ENCODE peak calls at places on chromosomes 6 and 20, in five cellular contexts. One of them, this sample, is unnamed.

GRCh38 chr6:2839195-2839981 is 2.3 kb downstream of the SERPINB1 start:
- DNase-seq in mesothelial cell of epicardium: no peak
- DNase-seq in tibial artery: no peak
- DNase-seq in body of pancreas: peak; percentile 60
- DNase-seq in WTC11: no peak
- DNase-seq in this sample: no peak

GRCh38 chr6:87869064-87869685 is 167.1 kb upstream of the AKIRIN2 start:
- DNase-seq in mesothelial cell of epicardium: no peak
- DNase-seq in WTC11: no peak
- DNase-seq in tibial artery: no peak
- DNase-seq in body of pancreas: no peak
- DNase-seq in this sample: no peak

GRCh38 chr6:35453236-35453635 is 1.1 kb downstream of the FANCE start:
- DNase-seq in mesothelial cell of epicardium: no peak
- DNase-seq in tibial artery: no peak
- DNase-seq in body of pancreas: no peak
- DNase-seq in WTC11: no peak
- DNase-seq in this sample: no peak

GRCh38 chr20:18705906-18706305 is 107.7 kb upstream of the SCP2D1 start:
- DNase-seq in WTC11: no peak
- DNase-seq in body of pancreas: no peak
- DNase-seq in mesothelial cell of epicardium: no peak
- DNase-seq in tibial artery: no peak
- DNase-seq in this sample: no peak

GRCh38 chr6:137389150-137389664 is 105.0 kb downstream of the OLIG3 start:
- DNase-seq in mesothelial cell of epicardium: no peak
- DNase-seq in body of pancreas: no peak
- DNase-seq in WTC11: no peak
- DNase-seq in tibial artery: no peak
- DNase-seq in this sample: no peak

GRCh38 chr6:43274916-43275597 is 23.0 kb upstream of the SLC22A7 start:
- DNase-seq in mesothelial cell of epicardium: no peak
- DNase-seq in tibial artery: no peak
- DNase-seq in WTC11: no peak
- DNase-seq in body of pancreas: peak; percentile 63
- DNase-seq in this sample: no peak

GRCh38 chr6:159788757-159789376 is 535 bp downstream of the TCP1 start:
- DNase-seq in WTC11: peak; percentile 32
- DNase-seq in tibial artery: peak; percentile 75
- DNase-seq in mesothelial cell of epicardium: peak; percentile 41
- DNase-seq in body of pancreas: peak; percentile 68
- DNase-seq in this sample: peak; percentile 32

GRCh38 chr20:3781153-3781910 is at the start of gene SPEF1:
- DNase-seq in body of pancreas: peak; percentile 86
- DNase-seq in WTC11: peak; percentile 83
- DNase-seq in mesothelial cell of epicardium: peak; percentile 64
- DNase-seq in tibial artery: peak; percentile 91
- DNase-seq in this sample: no peak

GRCh38 chr20:41175727-41176330 is 38.5 kb downstream of the PLCG1 start:
- DNase-seq in body of pancreas: no peak
- DNase-seq in tibial artery: peak; percentile 40
- DNase-seq in mesothelial cell of epicardium: no peak
- DNase-seq in WTC11: no peak
- DNase-seq in this sample: no peak

DNA sequence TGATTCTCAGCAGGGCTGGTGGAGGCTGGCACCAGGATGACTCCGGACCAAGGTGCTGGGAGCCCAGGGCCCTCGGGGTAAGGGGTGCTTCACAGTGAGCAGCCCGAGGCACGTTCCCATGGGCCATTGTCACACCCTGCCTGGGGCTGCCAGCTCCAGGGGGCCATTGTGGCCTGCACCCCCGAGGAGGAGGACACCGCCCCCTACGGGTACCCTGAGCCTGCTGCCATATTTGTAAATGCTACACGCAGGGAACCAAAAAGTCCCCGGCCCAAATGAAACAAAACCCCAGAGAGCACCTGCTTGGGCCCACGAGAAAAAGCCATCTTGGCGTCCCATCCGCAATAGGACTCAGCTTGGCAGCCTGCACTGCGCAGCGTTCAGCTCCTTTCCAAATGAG is 64.7 kb upstream of the GATA5 start:
- DNase-seq in mesothelial cell of epicardium: no peak
- DNase-seq in tibial artery: no peak
- DNase-seq in body of pancreas: no peak
- DNase-seq in WTC11: peak; percentile 34
- DNase-seq in this sample: no peak
- TF ChIP-seq CTCF in mesothelial cell of epicardium: no peak
- TF ChIP-seq CTCF in tibial artery: no peak
- TF ChIP-seq CTCF in body of pancreas: no peak
- TF ChIP-seq CTCF in WTC11: peak; percentile 19
- TF ChIP-seq CTCF in this sample: no peak

DNA sequence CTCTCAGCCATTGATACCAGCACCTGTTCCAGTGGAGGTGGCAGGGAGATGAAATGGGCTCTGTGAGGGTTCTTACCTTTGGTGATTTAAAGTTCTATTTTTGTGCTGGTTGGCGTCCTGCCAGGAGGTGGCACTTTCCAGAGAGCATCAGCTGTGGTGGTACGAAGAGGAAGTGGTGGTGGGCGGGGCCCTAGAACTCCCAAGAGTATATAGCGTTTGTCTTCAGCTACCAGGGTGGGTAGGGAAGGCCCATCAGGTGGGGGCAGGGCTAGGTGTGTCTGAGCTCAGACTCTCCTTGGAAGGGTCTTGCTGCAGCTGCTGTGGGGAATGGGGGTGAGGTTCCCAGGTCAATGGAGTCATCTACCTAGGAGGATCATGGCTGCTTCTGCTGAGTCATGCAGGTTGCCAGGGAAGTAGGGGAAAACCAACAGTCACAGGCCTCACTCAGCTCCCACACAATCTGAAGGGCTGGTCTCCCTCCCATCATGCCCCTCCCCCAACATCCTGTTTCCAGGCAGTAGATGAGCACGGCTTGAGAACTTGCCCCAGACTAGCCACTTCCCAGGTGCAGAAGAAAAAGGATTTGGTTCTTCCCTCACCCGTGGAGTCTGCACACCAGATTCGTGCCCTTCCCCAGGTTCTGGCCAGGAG is 46.6 kb downstream of the MOXD1 start:
- DNase-seq in tibial artery: peak; percentile 64
- DNase-seq in mesothelial cell of epicardium: no peak
- DNase-seq in body of pancreas: no peak
- DNase-seq in WTC11: peak; percentile 11
- DNase-seq in this sample: no peak
- TF ChIP-seq CTCF in tibial artery: no peak
- TF ChIP-seq CTCF in mesothelial cell of epicardium: no peak
- TF ChIP-seq CTCF in body of pancreas: no peak
- TF ChIP-seq CTCF in WTC11: no peak
- TF ChIP-seq CTCF in this sample: no peak

DNA sequence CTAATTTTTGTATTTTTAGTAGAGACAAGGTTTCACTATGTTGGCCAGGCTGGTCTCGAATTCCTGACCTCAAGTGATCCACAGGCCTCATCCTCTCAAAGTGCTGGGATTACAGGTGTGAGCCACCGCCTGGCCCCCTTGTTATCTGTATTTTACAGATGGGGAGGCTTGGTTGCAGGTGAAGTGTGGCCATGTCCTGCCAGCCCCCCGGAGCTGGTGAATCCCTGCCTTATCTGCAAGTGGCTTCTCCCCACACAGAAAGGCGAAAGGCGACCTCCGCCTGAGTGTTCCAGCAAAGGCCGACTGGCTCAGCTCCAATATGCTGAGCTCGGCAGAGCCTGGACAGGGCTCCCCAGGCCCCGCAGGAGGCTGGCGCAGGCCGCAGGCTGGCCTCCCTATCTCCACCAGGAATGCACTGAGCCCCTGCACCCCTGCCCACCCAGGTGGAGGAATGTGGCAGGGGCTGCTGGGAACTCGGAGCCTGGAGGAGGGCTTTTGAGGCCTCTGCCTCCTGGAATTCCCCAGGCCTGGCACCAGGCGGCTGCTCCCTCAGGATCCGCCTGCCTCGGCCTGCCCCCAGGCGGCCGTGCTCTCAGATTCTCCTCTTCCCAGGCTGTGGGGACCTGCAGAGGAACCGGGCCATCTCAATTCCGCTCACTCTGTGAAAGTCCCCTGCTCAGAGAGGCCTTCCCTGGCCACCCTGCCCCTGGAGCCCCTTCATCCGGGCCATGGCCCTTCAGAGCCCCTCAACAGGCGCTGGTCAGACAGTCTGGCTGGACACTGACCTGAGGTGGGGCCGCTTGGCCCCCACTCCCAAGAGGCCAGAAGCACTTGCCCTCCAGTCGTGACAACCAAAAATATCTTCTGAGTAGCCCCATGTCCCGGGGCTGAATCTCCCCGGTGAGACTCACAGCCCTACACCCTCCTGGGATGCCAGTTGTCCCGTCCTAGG is 9.3 kb upstream of the LAMA5 start:
- DNase-seq in body of pancreas: peak; percentile 63
- DNase-seq in WTC11: peak; percentile 82
- DNase-seq in mesothelial cell of epicardium: peak; percentile 84
- DNase-seq in tibial artery: peak; percentile 85
- DNase-seq in this sample: no peak
- TF ChIP-seq CTCF in body of pancreas: peak; percentile 59
- TF ChIP-seq CTCF in WTC11: no peak
- TF ChIP-seq CTCF in mesothelial cell of epicardium: peak; percentile 39
- TF ChIP-seq CTCF in tibial artery: peak; percentile 86
- TF ChIP-seq CTCF in this sample: no peak

GRCh38 chr20:38724603-38725457 is 544 bp downstream of the SLC32A1 start:
- DNase-seq in WTC11: peak; percentile 77
- DNase-seq in body of pancreas: no peak
- DNase-seq in tibial artery: no peak
- DNase-seq in mesothelial cell of epicardium: no peak
- DNase-seq in this sample: no peak
- TF ChIP-seq CTCF in WTC11: no peak
- TF ChIP-seq CTCF in body of pancreas: no peak
- TF ChIP-seq CTCF in tibial artery: no peak
- TF ChIP-seq CTCF in mesothelial cell of epicardium: no peak
- TF ChIP-seq CTCF in this sample: no peak

GRCh38 chr20:47271216-47271615 is 85.3 kb downstream of the ZMYND8 start:
- DNase-seq in tibial artery: no peak
- DNase-seq in body of pancreas: no peak
- DNase-seq in WTC11: no peak
- DNase-seq in mesothelial cell of epicardium: no peak
- DNase-seq in this sample: no peak
- TF ChIP-seq CTCF in tibial artery: no peak
- TF ChIP-seq CTCF in body of pancreas: no peak
- TF ChIP-seq CTCF in WTC11: no peak
- TF ChIP-seq CTCF in mesothelial cell of epicardium: no peak
- TF ChIP-seq CTCF in this sample: no peak

GRCh38 chr20:57581202-57582028 is 20.5 kb downstream of the PCK1 start:
- DNase-seq in mesothelial cell of epicardium: no peak
- DNase-seq in tibial artery: peak; percentile 84
- DNase-seq in body of pancreas: no peak
- DNase-seq in WTC11: no peak
- DNase-seq in this sample: no peak
- TF ChIP-seq CTCF in mesothelial cell of epicardium: no peak
- TF ChIP-seq CTCF in tibial artery: no peak
- TF ChIP-seq CTCF in body of pancreas: no peak
- TF ChIP-seq CTCF in WTC11: no peak
- TF ChIP-seq CTCF in this sample: no peak

DNA sequence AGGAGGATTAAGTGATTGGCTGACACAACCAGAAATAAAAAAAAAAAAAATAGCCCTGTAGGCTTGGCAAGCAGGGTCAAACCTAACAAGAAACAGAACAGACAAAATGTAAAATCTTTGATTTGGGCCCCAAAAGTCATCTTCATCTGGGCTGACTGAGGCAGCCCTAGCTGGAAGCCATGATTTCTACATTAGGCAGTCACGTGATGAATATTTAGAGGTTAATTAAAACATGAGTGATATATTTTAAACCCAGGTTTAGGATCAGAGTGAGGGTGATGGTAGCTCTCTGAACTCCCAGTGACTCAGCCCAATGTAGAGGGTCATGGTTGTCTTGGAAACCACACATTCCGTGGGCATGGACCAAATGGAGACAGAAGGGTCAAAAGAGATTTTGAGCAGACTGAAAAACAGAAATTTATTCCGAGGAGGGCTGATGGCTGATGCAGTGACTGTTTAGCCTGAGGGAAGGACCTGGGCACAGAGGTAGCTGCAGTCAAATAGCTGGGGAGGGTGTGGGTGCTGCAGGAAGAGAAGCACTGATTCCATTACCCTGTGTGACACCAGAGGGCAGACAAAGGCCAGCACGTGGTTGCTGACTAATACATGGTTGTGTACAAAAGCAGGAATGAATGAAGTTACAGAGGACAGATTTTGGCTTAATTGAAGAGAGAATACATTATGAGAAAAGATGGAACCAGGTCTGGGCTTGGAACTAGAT is 573.1 kb upstream of the CHD6 start:
- DNase-seq in body of pancreas: no peak
- DNase-seq in tibial artery: no peak
- DNase-seq in WTC11: peak; percentile 23
- DNase-seq in mesothelial cell of epicardium: no peak
- DNase-seq in this sample: no peak
- TF ChIP-seq CTCF in body of pancreas: peak; percentile 2
- TF ChIP-seq CTCF in tibial artery: no peak
- TF ChIP-seq CTCF in WTC11: no peak
- TF ChIP-seq CTCF in mesothelial cell of epicardium: no peak
- TF ChIP-seq CTCF in this sample: no peak